ENCODE peak calls at places on chromosomes 1 and 21, in ten cellular contexts. One of them, this sample, is unnamed.

GRCh38 chr1:156118175-156118868 is 3.8 kb downstream of the LMNA start:
- DNase-seq in amniotic stem cell: no peak
- DNase-seq in EL: peak; percentile 44
- DNase-seq in spleen: no peak
- DNase-seq in NCI-H1436: no peak
- DNase-seq in NCI-H446 treated with DMSO at 0.1 percent for 48 hours: no peak
- DNase-seq in naive thymus-derived CD4-positive, alpha-beta T cell: no peak
- DNase-seq in fibroblast of pulmonary artery: no peak
- DNase-seq in ACHN: no peak
- DNase-seq in stimulated activated CD4-positive, alpha-beta T cell treated with anti-CD3 and anti-CD28 coated beads, TNF-alpha, amount 100 ng/mL, for 4 hours: no peak
- DNase-seq in this sample: peak; percentile 80

GRCh38 chr1:25900209-25900608 is 6.0 kb downstream of the STMN1 start:
- DNase-seq in stimulated activated CD4-positive, alpha-beta T cell treated with anti-CD3 and anti-CD28 coated beads, TNF-alpha, amount 100 ng/mL, for 4 hours: no peak
- DNase-seq in NCI-H1436: no peak
- DNase-seq in ACHN: no peak
- DNase-seq in fibroblast of pulmonary artery: no peak
- DNase-seq in EL: no peak
- DNase-seq in NCI-H446 treated with DMSO at 0.1 percent for 48 hours: no peak
- DNase-seq in amniotic stem cell: no peak
- DNase-seq in naive thymus-derived CD4-positive, alpha-beta T cell: no peak
- DNase-seq in spleen: no peak
- DNase-seq in this sample: no peak

GRCh38 chr21:26583737-26584136 is 10.7 kb upstream of the CYYR1 start:
- DNase-seq in stimulated activated CD4-positive, alpha-beta T cell treated with anti-CD3 and anti-CD28 coated beads, TNF-alpha, amount 100 ng/mL, for 4 hours: no peak
- DNase-seq in EL: no peak
- DNase-seq in NCI-H446 treated with DMSO at 0.1 percent for 48 hours: no peak
- DNase-seq in amniotic stem cell: no peak
- DNase-seq in NCI-H1436: no peak
- DNase-seq in spleen: no peak
- DNase-seq in ACHN: no peak
- DNase-seq in naive thymus-derived CD4-positive, alpha-beta T cell: no peak
- DNase-seq in fibroblast of pulmonary artery: no peak
- DNase-seq in this sample: no peak

GRCh38 chr21:39004776-39005605 is 178.3 kb downstream of the PSMG1 start:
- DNase-seq in EL: peak; percentile 23
- DNase-seq in stimulated activated CD4-positive, alpha-beta T cell treated with anti-CD3 and anti-CD28 coated beads, TNF-alpha, amount 100 ng/mL, for 4 hours: no peak
- DNase-seq in spleen: no peak
- DNase-seq in NCI-H1436: peak; percentile 13
- DNase-seq in amniotic stem cell: no peak
- DNase-seq in ACHN: no peak
- DNase-seq in naive thymus-derived CD4-positive, alpha-beta T cell: no peak
- DNase-seq in NCI-H446 treated with DMSO at 0.1 percent for 48 hours: no peak
- DNase-seq in fibroblast of pulmonary artery: peak; percentile 87
- DNase-seq in this sample: peak; percentile 76

GRCh38 chr21:41410767-41411448 is 15.1 kb upstream of the MX1 start:
- DNase-seq in NCI-H1436: no peak
- DNase-seq in naive thymus-derived CD4-positive, alpha-beta T cell: no peak
- DNase-seq in fibroblast of pulmonary artery: no peak
- DNase-seq in stimulated activated CD4-positive, alpha-beta T cell treated with anti-CD3 and anti-CD28 coated beads, TNF-alpha, amount 100 ng/mL, for 4 hours: no peak
- DNase-seq in spleen: no peak
- DNase-seq in NCI-H446 treated with DMSO at 0.1 percent for 48 hours: no peak
- DNase-seq in amniotic stem cell: no peak
- DNase-seq in EL: no peak
- DNase-seq in ACHN: no peak
- DNase-seq in this sample: no peak

GRCh38 chr1:31414692-31415370 is 1.8 kb downstream of the SERINC2 start:
- DNase-seq in ACHN: no peak
- DNase-seq in stimulated activated CD4-positive, alpha-beta T cell treated with anti-CD3 and anti-CD28 coated beads, TNF-alpha, amount 100 ng/mL, for 4 hours: no peak
- DNase-seq in fibroblast of pulmonary artery: no peak
- DNase-seq in naive thymus-derived CD4-positive, alpha-beta T cell: no peak
- DNase-seq in NCI-H446 treated with DMSO at 0.1 percent for 48 hours: no peak
- DNase-seq in amniotic stem cell: no peak
- DNase-seq in EL: peak; percentile 18
- DNase-seq in spleen: no peak
- DNase-seq in NCI-H1436: no peak
- DNase-seq in this sample: no peak

GRCh38 chr1:154431586-154432373 is 26.6 kb downstream of the IL6R start:
- DNase-seq in spleen: no peak
- DNase-seq in stimulated activated CD4-positive, alpha-beta T cell treated with anti-CD3 and anti-CD28 coated beads, TNF-alpha, amount 100 ng/mL, for 4 hours: no peak
- DNase-seq in NCI-H1436: no peak
- DNase-seq in NCI-H446 treated with DMSO at 0.1 percent for 48 hours: no peak
- DNase-seq in naive thymus-derived CD4-positive, alpha-beta T cell: no peak
- DNase-seq in amniotic stem cell: no peak
- DNase-seq in fibroblast of pulmonary artery: peak; percentile 96
- DNase-seq in EL: peak; percentile 98
- DNase-seq in ACHN: peak; percentile 96
- DNase-seq in this sample: no peak

GRCh38 chr1:58908539-58909161 is 124.8 kb upstream of the JUN start:
- DNase-seq in naive thymus-derived CD4-positive, alpha-beta T cell: no peak
- DNase-seq in fibroblast of pulmonary artery: peak; percentile 23
- DNase-seq in ACHN: no peak
- DNase-seq in NCI-H1436: no peak
- DNase-seq in stimulated activated CD4-positive, alpha-beta T cell treated with anti-CD3 and anti-CD28 coated beads, TNF-alpha, amount 100 ng/mL, for 4 hours: no peak
- DNase-seq in NCI-H446 treated with DMSO at 0.1 percent for 48 hours: no peak
- DNase-seq in spleen: no peak
- DNase-seq in EL: peak; percentile 60
- DNase-seq in amniotic stem cell: no peak
- DNase-seq in this sample: no peak

GRCh38 chr1:183374825-183375224 is 43.4 kb downstream of the NMNAT2 start:
- DNase-seq in fibroblast of pulmonary artery: no peak
- DNase-seq in NCI-H446 treated with DMSO at 0.1 percent for 48 hours: no peak
- DNase-seq in EL: no peak
- DNase-seq in NCI-H1436: no peak
- DNase-seq in ACHN: no peak
- DNase-seq in spleen: no peak
- DNase-seq in naive thymus-derived CD4-positive, alpha-beta T cell: no peak
- DNase-seq in stimulated activated CD4-positive, alpha-beta T cell treated with anti-CD3 and anti-CD28 coated beads, TNF-alpha, amount 100 ng/mL, for 4 hours: no peak
- DNase-seq in amniotic stem cell: no peak
- DNase-seq in this sample: no peak

GRCh38 chr1:211742889-211743529 is 67.6 kb upstream of the NEK2 start:
- DNase-seq in EL: no peak
- DNase-seq in ACHN: no peak
- DNase-seq in spleen: no peak
- DNase-seq in NCI-H446 treated with DMSO at 0.1 percent for 48 hours: no peak
- DNase-seq in amniotic stem cell: no peak
- DNase-seq in stimulated activated CD4-positive, alpha-beta T cell treated with anti-CD3 and anti-CD28 coated beads, TNF-alpha, amount 100 ng/mL, for 4 hours: no peak
- DNase-seq in NCI-H1436: no peak
- DNase-seq in naive thymus-derived CD4-positive, alpha-beta T cell: no peak
- DNase-seq in fibroblast of pulmonary artery: no peak
- DNase-seq in this sample: no peak

GRCh38 chr1:50959303-50959912 is 659 bp downstream of the FAF1 start:
- DNase-seq in EL: peak; percentile 60
- DNase-seq in amniotic stem cell: no peak
- DNase-seq in naive thymus-derived CD4-positive, alpha-beta T cell: peak; percentile 40
- DNase-seq in NCI-H446 treated with DMSO at 0.1 percent for 48 hours: no peak
- DNase-seq in spleen: no peak
- DNase-seq in fibroblast of pulmonary artery: peak; percentile 32
- DNase-seq in stimulated activated CD4-positive, alpha-beta T cell treated with anti-CD3 and anti-CD28 coated beads, TNF-alpha, amount 100 ng/mL, for 4 hours: no peak
- DNase-seq in ACHN: peak; percentile 54
- DNase-seq in NCI-H1436: no peak
- DNase-seq in this sample: no peak

GRCh38 chr1:157691285-157691920 is 9.2 kb downstream of the FCRL3 start:
- DNase-seq in naive thymus-derived CD4-positive, alpha-beta T cell: no peak
- DNase-seq in NCI-H446 treated with DMSO at 0.1 percent for 48 hours: peak; percentile 26
- DNase-seq in ACHN: peak; percentile 52
- DNase-seq in EL: peak; percentile 25
- DNase-seq in amniotic stem cell: no peak
- DNase-seq in spleen: no peak
- DNase-seq in stimulated activated CD4-positive, alpha-beta T cell treated with anti-CD3 and anti-CD28 coated beads, TNF-alpha, amount 100 ng/mL, for 4 hours: no peak
- DNase-seq in NCI-H1436: no peak
- DNase-seq in fibroblast of pulmonary artery: peak; percentile 23
- DNase-seq in this sample: no peak

GRCh38 chr21:33237446-33237845 is 7.7 kb downstream of the IFNAR2 start:
- DNase-seq in naive thymus-derived CD4-positive, alpha-beta T cell: no peak
- DNase-seq in spleen: no peak
- DNase-seq in NCI-H1436: no peak
- DNase-seq in ACHN: no peak
- DNase-seq in amniotic stem cell: no peak
- DNase-seq in stimulated activated CD4-positive, alpha-beta T cell treated with anti-CD3 and anti-CD28 coated beads, TNF-alpha, amount 100 ng/mL, for 4 hours: no peak
- DNase-seq in NCI-H446 treated with DMSO at 0.1 percent for 48 hours: no peak
- DNase-seq in EL: no peak
- DNase-seq in fibroblast of pulmonary artery: no peak
- DNase-seq in this sample: no peak

GRCh38 chr1:183432548-183432875 is 14.3 kb upstream of the NMNAT2 start:
- DNase-seq in spleen: no peak
- DNase-seq in fibroblast of pulmonary artery: no peak
- DNase-seq in NCI-H446 treated with DMSO at 0.1 percent for 48 hours: no peak
- DNase-seq in EL: peak; percentile 41
- DNase-seq in stimulated activated CD4-positive, alpha-beta T cell treated with anti-CD3 and anti-CD28 coated beads, TNF-alpha, amount 100 ng/mL, for 4 hours: no peak
- DNase-seq in naive thymus-derived CD4-positive, alpha-beta T cell: no peak
- DNase-seq in ACHN: no peak
- DNase-seq in amniotic stem cell: no peak
- DNase-seq in NCI-H1436: no peak
- DNase-seq in this sample: no peak

GRCh38 chr1:1351511-1352427 is 2.6 kb upstream of the DVL1 start:
- DNase-seq in stimulated activated CD4-positive, alpha-beta T cell treated with anti-CD3 and anti-CD28 coated beads, TNF-alpha, amount 100 ng/mL, for 4 hours: no peak
- DNase-seq in fibroblast of pulmonary artery: no peak
- DNase-seq in amniotic stem cell: no peak
- DNase-seq in ACHN: no peak
- DNase-seq in spleen: no peak
- DNase-seq in EL: peak; percentile 48
- DNase-seq in NCI-H1436: no peak
- DNase-seq in NCI-H446 treated with DMSO at 0.1 percent for 48 hours: no peak
- DNase-seq in naive thymus-derived CD4-positive, alpha-beta T cell: no peak
- DNase-seq in this sample: no peak

GRCh38 chr21:26769613-26770188 is 75.5 kb downstream of the ADAMTS1 start:
- DNase-seq in fibroblast of pulmonary artery: peak; percentile 78
- DNase-seq in spleen: no peak
- DNase-seq in stimulated activated CD4-positive, alpha-beta T cell treated with anti-CD3 and anti-CD28 coated beads, TNF-alpha, amount 100 ng/mL, for 4 hours: no peak
- DNase-seq in NCI-H446 treated with DMSO at 0.1 percent for 48 hours: peak; percentile 48
- DNase-seq in EL: peak; percentile 52
- DNase-seq in naive thymus-derived CD4-positive, alpha-beta T cell: no peak
- DNase-seq in ACHN: peak; percentile 50
- DNase-seq in amniotic stem cell: peak; percentile 34
- DNase-seq in NCI-H1436: no peak
- DNase-seq in this sample: no peak

GRCh38 chr1:98371767-98372166 is 289.8 kb upstream of the SNX7 start:
- DNase-seq in fibroblast of pulmonary artery: no peak
- DNase-seq in NCI-H1436: no peak
- DNase-seq in ACHN: no peak
- DNase-seq in amniotic stem cell: no peak
- DNase-seq in NCI-H446 treated with DMSO at 0.1 percent for 48 hours: no peak
- DNase-seq in naive thymus-derived CD4-positive, alpha-beta T cell: no peak
- DNase-seq in spleen: no peak
- DNase-seq in stimulated activated CD4-positive, alpha-beta T cell treated with anti-CD3 and anti-CD28 coated beads, TNF-alpha, amount 100 ng/mL, for 4 hours: no peak
- DNase-seq in EL: no peak
- DNase-seq in this sample: no peak

GRCh38 chr1:51792864-51793263 is 85.7 kb downstream of the NRDC start:
- DNase-seq in naive thymus-derived CD4-positive, alpha-beta T cell: no peak
- DNase-seq in ACHN: no peak
- DNase-seq in amniotic stem cell: no peak
- DNase-seq in EL: peak; percentile 39
- DNase-seq in fibroblast of pulmonary artery: peak; percentile 54
- DNase-seq in spleen: no peak
- DNase-seq in NCI-H1436: no peak
- DNase-seq in stimulated activated CD4-positive, alpha-beta T cell treated with anti-CD3 and anti-CD28 coated beads, TNF-alpha, amount 100 ng/mL, for 4 hours: no peak
- DNase-seq in NCI-H446 treated with DMSO at 0.1 percent for 48 hours: no peak
- DNase-seq in this sample: no peak

GRCh38 chr1:196494766-196495165 is 113.5 kb downstream of the KCNT2 start:
- DNase-seq in NCI-H1436: no peak
- DNase-seq in fibroblast of pulmonary artery: no peak
- DNase-seq in EL: no peak
- DNase-seq in stimulated activated CD4-positive, alpha-beta T cell treated with anti-CD3 and anti-CD28 coated beads, TNF-alpha, amount 100 ng/mL, for 4 hours: no peak
- DNase-seq in naive thymus-derived CD4-positive, alpha-beta T cell: no peak
- DNase-seq in amniotic stem cell: no peak
- DNase-seq in spleen: no peak
- DNase-seq in NCI-H446 treated with DMSO at 0.1 percent for 48 hours: no peak
- DNase-seq in ACHN: no peak
- DNase-seq in this sample: no peak

GRCh38 chr1:205171369-205171768 is 40.1 kb downstream of the DSTYK start:
- DNase-seq in EL: no peak
- DNase-seq in spleen: no peak
- DNase-seq in naive thymus-derived CD4-positive, alpha-beta T cell: no peak
- DNase-seq in ACHN: no peak
- DNase-seq in NCI-H446 treated with DMSO at 0.1 percent for 48 hours: no peak
- DNase-seq in stimulated activated CD4-positive, alpha-beta T cell treated with anti-CD3 and anti-CD28 coated beads, TNF-alpha, amount 100 ng/mL, for 4 hours: no peak
- DNase-seq in fibroblast of pulmonary artery: no peak
- DNase-seq in NCI-H1436: no peak
- DNase-seq in amniotic stem cell: no peak
- DNase-seq in this sample: no peak

GRCh38 chr1:166947398-166948043 is 27.8 kb downstream of the ILDR2 start:
- DNase-seq in stimulated activated CD4-positive, alpha-beta T cell treated with anti-CD3 and anti-CD28 coated beads, TNF-alpha, amount 100 ng/mL, for 4 hours: no peak
- DNase-seq in NCI-H1436: no peak
- DNase-seq in ACHN: peak; percentile 73
- DNase-seq in spleen: peak; percentile 72
- DNase-seq in NCI-H446 treated with DMSO at 0.1 percent for 48 hours: no peak
- DNase-seq in fibroblast of pulmonary artery: peak; percentile 41
- DNase-seq in naive thymus-derived CD4-positive, alpha-beta T cell: no peak
- DNase-seq in amniotic stem cell: peak; percentile 25
- DNase-seq in EL: peak; percentile 68
- DNase-seq in this sample: peak; percentile 65

GRCh38 chr1:186404454-186405051 is 28.9 kb downstream of the ODR4 start:
- DNase-seq in fibroblast of pulmonary artery: peak; percentile 92
- DNase-seq in stimulated activated CD4-positive, alpha-beta T cell treated with anti-CD3 and anti-CD28 coated beads, TNF-alpha, amount 100 ng/mL, for 4 hours: no peak
- DNase-seq in naive thymus-derived CD4-positive, alpha-beta T cell: peak; percentile 40
- DNase-seq in ACHN: peak; percentile 57
- DNase-seq in NCI-H1436: peak; percentile 1
- DNase-seq in EL: peak; percentile 49
- DNase-seq in NCI-H446 treated with DMSO at 0.1 percent for 48 hours: peak; percentile 13
- DNase-seq in amniotic stem cell: no peak
- DNase-seq in spleen: no peak
- DNase-seq in this sample: no peak

GRCh38 chr1:205809942-205810345 is 3.1 kb downstream of the SLC41A1 start:
- DNase-seq in ACHN: no peak
- DNase-seq in naive thymus-derived CD4-positive, alpha-beta T cell: no peak
- DNase-seq in NCI-H1436: no peak
- DNase-seq in fibroblast of pulmonary artery: no peak
- DNase-seq in NCI-H446 treated with DMSO at 0.1 percent for 48 hours: no peak
- DNase-seq in stimulated activated CD4-positive, alpha-beta T cell treated with anti-CD3 and anti-CD28 coated beads, TNF-alpha, amount 100 ng/mL, for 4 hours: no peak
- DNase-seq in spleen: no peak
- DNase-seq in amniotic stem cell: no peak
- DNase-seq in EL: no peak
- DNase-seq in this sample: no peak

GRCh38 chr1:75342799-75343198 is 208.6 kb downstream of the LHX8 start:
- DNase-seq in NCI-H446 treated with DMSO at 0.1 percent for 48 hours: no peak
- DNase-seq in spleen: no peak
- DNase-seq in amniotic stem cell: no peak
- DNase-seq in ACHN: no peak
- DNase-seq in EL: no peak
- DNase-seq in fibroblast of pulmonary artery: no peak
- DNase-seq in NCI-H1436: peak; percentile 63
- DNase-seq in naive thymus-derived CD4-positive, alpha-beta T cell: no peak
- DNase-seq in stimulated activated CD4-positive, alpha-beta T cell treated with anti-CD3 and anti-CD28 coated beads, TNF-alpha, amount 100 ng/mL, for 4 hours: no peak
- DNase-seq in this sample: no peak

GRCh38 chr1:194069168-194069830 is 882.9 kb upstream of the B3GALT2 start:
- DNase-seq in stimulated activated CD4-positive, alpha-beta T cell treated with anti-CD3 and anti-CD28 coated beads, TNF-alpha, amount 100 ng/mL, for 4 hours: no peak
- DNase-seq in fibroblast of pulmonary artery: peak; percentile 88
- DNase-seq in naive thymus-derived CD4-positive, alpha-beta T cell: no peak
- DNase-seq in ACHN: no peak
- DNase-seq in NCI-H446 treated with DMSO at 0.1 percent for 48 hours: peak; percentile 87
- DNase-seq in spleen: peak; percentile 76
- DNase-seq in EL: no peak
- DNase-seq in amniotic stem cell: no peak
- DNase-seq in NCI-H1436: no peak
- DNase-seq in this sample: no peak

GRCh38 chr1:206693592-206693991 is 8.9 kb downstream of the MAPKAPK2 start:
- DNase-seq in fibroblast of pulmonary artery: no peak
- DNase-seq in NCI-H1436: no peak
- DNase-seq in amniotic stem cell: no peak
- DNase-seq in naive thymus-derived CD4-positive, alpha-beta T cell: no peak
- DNase-seq in stimulated activated CD4-positive, alpha-beta T cell treated with anti-CD3 and anti-CD28 coated beads, TNF-alpha, amount 100 ng/mL, for 4 hours: no peak
- DNase-seq in spleen: no peak
- DNase-seq in NCI-H446 treated with DMSO at 0.1 percent for 48 hours: no peak
- DNase-seq in EL: peak; percentile 62
- DNase-seq in ACHN: no peak
- DNase-seq in this sample: no peak

GRCh38 chr1:89822999-89823628 is 2.3 kb downstream of the LRRC8D start:
- DNase-seq in EL: peak; percentile 36
- DNase-seq in stimulated activated CD4-positive, alpha-beta T cell treated with anti-CD3 and anti-CD28 coated beads, TNF-alpha, amount 100 ng/mL, for 4 hours: no peak
- DNase-seq in amniotic stem cell: no peak
- DNase-seq in NCI-H1436: no peak
- DNase-seq in naive thymus-derived CD4-positive, alpha-beta T cell: no peak
- DNase-seq in spleen: no peak
- DNase-seq in NCI-H446 treated with DMSO at 0.1 percent for 48 hours: peak; percentile 7
- DNase-seq in ACHN: peak; percentile 15
- DNase-seq in fibroblast of pulmonary artery: peak; percentile 71
- DNase-seq in this sample: no peak

GRCh38 chr1:215518594-215518993 is 48.5 kb upstream of the KCTD3 start:
- DNase-seq in stimulated activated CD4-positive, alpha-beta T cell treated with anti-CD3 and anti-CD28 coated beads, TNF-alpha, amount 100 ng/mL, for 4 hours: no peak
- DNase-seq in amniotic stem cell: no peak
- DNase-seq in EL: no peak
- DNase-seq in naive thymus-derived CD4-positive, alpha-beta T cell: no peak
- DNase-seq in NCI-H1436: no peak
- DNase-seq in spleen: no peak
- DNase-seq in fibroblast of pulmonary artery: no peak
- DNase-seq in ACHN: no peak
- DNase-seq in NCI-H446 treated with DMSO at 0.1 percent for 48 hours: no peak
- DNase-seq in this sample: no peak